ENCODE peak calls at places on chromosomes 13 and 19, in seven cellular contexts. One of them, this sample, is unnamed.

GRCh38 chr19:6276447-6276846 is 3.3 kb downstream of the MLLT1 start:
- DNase-seq in hepatic stellate cell: peak
- DNase-seq in activated CD8-positive, alpha-beta T cell treated with anti-CD3 and anti-CD28 coated beads for 36 hours: no peak
- DNase-seq in stimulated activated CD4-positive, alpha-beta T cell treated with anti-CD3 and anti-CD28 coated beads, Interleukin-1b, Interleukin-23, amount 100 ng/mL, for 4 hours: no peak
- DNase-seq in foreskin fibroblast: peak
- DNase-seq in uterus: peak
- DNase-seq in left cardiac atrium: peak
- DNase-seq in this sample: no peak

GRCh38 chr13:43848250-43848649 is 31.3 kb downstream of the CCDC122 start:
- DNase-seq in activated CD8-positive, alpha-beta T cell treated with anti-CD3 and anti-CD28 coated beads for 36 hours: no peak
- DNase-seq in uterus: no peak
- DNase-seq in foreskin fibroblast: peak
- DNase-seq in stimulated activated CD4-positive, alpha-beta T cell treated with anti-CD3 and anti-CD28 coated beads, Interleukin-1b, Interleukin-23, amount 100 ng/mL, for 4 hours: no peak
- DNase-seq in hepatic stellate cell: no peak
- DNase-seq in left cardiac atrium: no peak
- DNase-seq in this sample: no peak

GRCh38 chr13:33208290-33208990 is 77.1 kb downstream of the STARD13 start:
- DNase-seq in activated CD8-positive, alpha-beta T cell treated with anti-CD3 and anti-CD28 coated beads for 36 hours: no peak
- DNase-seq in foreskin fibroblast: no peak
- DNase-seq in left cardiac atrium: no peak
- DNase-seq in hepatic stellate cell: no peak
- DNase-seq in stimulated activated CD4-positive, alpha-beta T cell treated with anti-CD3 and anti-CD28 coated beads, Interleukin-1b, Interleukin-23, amount 100 ng/mL, for 4 hours: no peak
- DNase-seq in uterus: no peak
- DNase-seq in this sample: no peak

GRCh38 chr19:53503126-53503525 is 34.8 kb upstream of the ZNF331 start:
- DNase-seq in foreskin fibroblast: no peak
- DNase-seq in hepatic stellate cell: no peak
- DNase-seq in left cardiac atrium: no peak
- DNase-seq in uterus: no peak
- DNase-seq in stimulated activated CD4-positive, alpha-beta T cell treated with anti-CD3 and anti-CD28 coated beads, Interleukin-1b, Interleukin-23, amount 100 ng/mL, for 4 hours: no peak
- DNase-seq in activated CD8-positive, alpha-beta T cell treated with anti-CD3 and anti-CD28 coated beads for 36 hours: no peak
- DNase-seq in this sample: no peak

GRCh38 chr13:48400820-48401219 is 12.1 kb downstream of the LPAR6 start:
- DNase-seq in hepatic stellate cell: no peak
- DNase-seq in left cardiac atrium: no peak
- DNase-seq in stimulated activated CD4-positive, alpha-beta T cell treated with anti-CD3 and anti-CD28 coated beads, Interleukin-1b, Interleukin-23, amount 100 ng/mL, for 4 hours: no peak
- DNase-seq in activated CD8-positive, alpha-beta T cell treated with anti-CD3 and anti-CD28 coated beads for 36 hours: no peak
- DNase-seq in uterus: no peak
- DNase-seq in foreskin fibroblast: peak
- DNase-seq in this sample: no peak

GRCh38 chr13:34308725-34309124 is 490.8 kb downstream of the RFC3 start:
- DNase-seq in activated CD8-positive, alpha-beta T cell treated with anti-CD3 and anti-CD28 coated beads for 36 hours: no peak
- DNase-seq in stimulated activated CD4-positive, alpha-beta T cell treated with anti-CD3 and anti-CD28 coated beads, Interleukin-1b, Interleukin-23, amount 100 ng/mL, for 4 hours: no peak
- DNase-seq in foreskin fibroblast: peak
- DNase-seq in hepatic stellate cell: no peak
- DNase-seq in uterus: no peak
- DNase-seq in left cardiac atrium: no peak
- DNase-seq in this sample: no peak

GRCh38 chr13:100644328-100644727 is 30.3 kb downstream of the TMTC4 start:
- DNase-seq in uterus: no peak
- DNase-seq in stimulated activated CD4-positive, alpha-beta T cell treated with anti-CD3 and anti-CD28 coated beads, Interleukin-1b, Interleukin-23, amount 100 ng/mL, for 4 hours: no peak
- DNase-seq in activated CD8-positive, alpha-beta T cell treated with anti-CD3 and anti-CD28 coated beads for 36 hours: no peak
- DNase-seq in left cardiac atrium: no peak
- DNase-seq in foreskin fibroblast: no peak
- DNase-seq in hepatic stellate cell: no peak
- DNase-seq in this sample: no peak

GRCh38 chr13:79621902-79622301 is 140.9 kb downstream of the NDFIP2 start:
- DNase-seq in uterus: no peak
- DNase-seq in activated CD8-positive, alpha-beta T cell treated with anti-CD3 and anti-CD28 coated beads for 36 hours: no peak
- DNase-seq in left cardiac atrium: no peak
- DNase-seq in hepatic stellate cell: no peak
- DNase-seq in stimulated activated CD4-positive, alpha-beta T cell treated with anti-CD3 and anti-CD28 coated beads, Interleukin-1b, Interleukin-23, amount 100 ng/mL, for 4 hours: no peak
- DNase-seq in foreskin fibroblast: no peak
- DNase-seq in this sample: no peak

GRCh38 chr13:98766120-98766519 is 13.6 kb upstream of the SLC15A1 start:
- DNase-seq in foreskin fibroblast: no peak
- DNase-seq in uterus: no peak
- DNase-seq in left cardiac atrium: no peak
- DNase-seq in stimulated activated CD4-positive, alpha-beta T cell treated with anti-CD3 and anti-CD28 coated beads, Interleukin-1b, Interleukin-23, amount 100 ng/mL, for 4 hours: no peak
- DNase-seq in activated CD8-positive, alpha-beta T cell treated with anti-CD3 and anti-CD28 coated beads for 36 hours: no peak
- DNase-seq in hepatic stellate cell: no peak
- DNase-seq in this sample: no peak

GRCh38 chr19:49924004-49924880 is 4.8 kb upstream of the ATF5 start:
- DNase-seq in activated CD8-positive, alpha-beta T cell treated with anti-CD3 and anti-CD28 coated beads for 36 hours: no peak
- DNase-seq in stimulated activated CD4-positive, alpha-beta T cell treated with anti-CD3 and anti-CD28 coated beads, Interleukin-1b, Interleukin-23, amount 100 ng/mL, for 4 hours: no peak
- DNase-seq in foreskin fibroblast: no peak
- DNase-seq in hepatic stellate cell: no peak
- DNase-seq in left cardiac atrium: no peak
- DNase-seq in uterus: no peak
- DNase-seq in this sample: no peak

This sample was measured in effector CD8-positive, alpha-beta T cell.